ENCODE peak calls at places on chromosomes 13 and 19, in five cellular contexts. One of them, this sample, is unnamed.

GRCh38 chr13:93875527-93875926 is 604.0 kb downstream of the DCT start:
- DNase-seq in hepatic stellate cell: no peak
- DNase-seq in B cell: no peak
- DNase-seq in GDM1: no peak
- DNase-seq in posterior cingulate gyrus: no peak
- DNase-seq in this sample: no peak

GRCh38 chr13:111852701-111853100 is 214.2 kb upstream of the SOX1 start:
- DNase-seq in hepatic stellate cell: no peak
- DNase-seq in B cell: no peak
- DNase-seq in GDM1: no peak
- DNase-seq in posterior cingulate gyrus: no peak
- DNase-seq in this sample: peak

GRCh38 chr19:2494447-2495129 is 18.7 kb downstream of the GADD45B start:
- DNase-seq in hepatic stellate cell: peak
- DNase-seq in B cell: peak
- DNase-seq in GDM1: no peak
- DNase-seq in posterior cingulate gyrus: peak
- DNase-seq in this sample: no peak

GRCh38 chr19:485122-485521 is 11.2 kb upstream of the MADCAM1 start:
- DNase-seq in hepatic stellate cell: no peak
- DNase-seq in B cell: no peak
- DNase-seq in GDM1: no peak
- DNase-seq in posterior cingulate gyrus: no peak
- DNase-seq in this sample: peak

GRCh38 chr19:46618670-46619231 is 6.1 kb downstream of the PTGIR start:
- DNase-seq in hepatic stellate cell: no peak
- DNase-seq in B cell: peak
- DNase-seq in GDM1: no peak
- DNase-seq in posterior cingulate gyrus: no peak
- DNase-seq in this sample: peak

GRCh38 chr19:34145741-34146202 is 26.5 kb upstream of the LSM14A start:
- DNase-seq in hepatic stellate cell: peak
- DNase-seq in B cell: peak
- DNase-seq in GDM1: peak
- DNase-seq in posterior cingulate gyrus: peak
- DNase-seq in this sample: peak

GRCh38 chr13:111161601-111162600 is 46.8 kb downstream of the ARHGEF7 start:
- DNase-seq in hepatic stellate cell: no peak
- DNase-seq in B cell: no peak
- DNase-seq in GDM1: no peak
- DNase-seq in posterior cingulate gyrus: no peak
- DNase-seq in this sample: no peak

GRCh38 chr19:45499196-45500180 is 1.2 kb downstream of the PPM1N start:
- DNase-seq in hepatic stellate cell: no peak
- DNase-seq in B cell: peak
- DNase-seq in GDM1: no peak
- DNase-seq in posterior cingulate gyrus: no peak
- DNase-seq in this sample: peak

GRCh38 chr19:55947532-55947931 is at the start of gene NLRP8:
- DNase-seq in hepatic stellate cell: no peak
- DNase-seq in B cell: no peak
- DNase-seq in GDM1: no peak
- DNase-seq in posterior cingulate gyrus: no peak
- DNase-seq in this sample: no peak

GRCh38 chr19:11849264-11849615 is 714 bp downstream of the ZNF439 start:
- DNase-seq in hepatic stellate cell: no peak
- DNase-seq in B cell: no peak
- DNase-seq in GDM1: peak
- DNase-seq in posterior cingulate gyrus: no peak
- DNase-seq in this sample: peak

GRCh38 chr19:632228-633067 is 889 bp downstream of the POLRMT start:
- DNase-seq in hepatic stellate cell: peak
- DNase-seq in B cell: no peak
- DNase-seq in GDM1: no peak
- DNase-seq in posterior cingulate gyrus: no peak
- DNase-seq in this sample: no peak

GRCh38 chr13:73954808-73955207 is 179.4 kb downstream of the KLF12 start:
- DNase-seq in hepatic stellate cell: no peak
- DNase-seq in B cell: no peak
- DNase-seq in GDM1: no peak
- DNase-seq in posterior cingulate gyrus: no peak
- DNase-seq in this sample: no peak

GRCh38 chr19:16104722-16105121 is 7.0 kb upstream of the RAB8A start:
- DNase-seq in hepatic stellate cell: no peak
- DNase-seq in B cell: peak
- DNase-seq in GDM1: no peak
- DNase-seq in posterior cingulate gyrus: no peak
- DNase-seq in this sample: no peak

GRCh38 chr13:41995946-41996345 is 35.0 kb upstream of the VWA8 start:
- DNase-seq in hepatic stellate cell: no peak
- DNase-seq in B cell: no peak
- DNase-seq in GDM1: peak
- DNase-seq in posterior cingulate gyrus: no peak
- DNase-seq in this sample: no peak

GRCh38 chr19:38529610-38530009 is 88.1 kb downstream of the MAP4K1 start:
- DNase-seq in hepatic stellate cell: no peak
- DNase-seq in B cell: no peak
- DNase-seq in GDM1: no peak
- DNase-seq in posterior cingulate gyrus: no peak
- DNase-seq in this sample: peak

GRCh38 chr19:2385053-2385721 is 25.1 kb downstream of the TMPRSS9 start:
- DNase-seq in hepatic stellate cell: peak
- DNase-seq in B cell: no peak
- DNase-seq in GDM1: no peak
- DNase-seq in posterior cingulate gyrus: no peak
- DNase-seq in this sample: peak

GRCh38 chr13:33746867-33747266 is 71.1 kb upstream of the RFC3 start:
- DNase-seq in hepatic stellate cell: no peak
- DNase-seq in B cell: no peak
- DNase-seq in GDM1: no peak
- DNase-seq in posterior cingulate gyrus: no peak
- DNase-seq in this sample: no peak

GRCh38 chr19:3494051-3494450 is 6.4 kb downstream of the DOHH start:
- DNase-seq in hepatic stellate cell: peak
- DNase-seq in B cell: no peak
- DNase-seq in GDM1: no peak
- DNase-seq in posterior cingulate gyrus: peak
- DNase-seq in this sample: no peak

GRCh38 chr13:33743438-33744368 is 74.2 kb upstream of the RFC3 start:
- DNase-seq in hepatic stellate cell: no peak
- DNase-seq in B cell: no peak
- DNase-seq in GDM1: no peak
- DNase-seq in posterior cingulate gyrus: no peak
- DNase-seq in this sample: no peak

GRCh38 chr19:19742773-19743172 is 9.9 kb upstream of the ZNF14 start:
- DNase-seq in hepatic stellate cell: no peak
- DNase-seq in B cell: no peak
- DNase-seq in GDM1: no peak
- DNase-seq in posterior cingulate gyrus: no peak
- DNase-seq in this sample: no peak

GRCh38 chr19:31718041-31718440 is 368.8 kb upstream of the TSHZ3 start:
- DNase-seq in hepatic stellate cell: no peak
- DNase-seq in B cell: no peak
- DNase-seq in GDM1: no peak
- DNase-seq in posterior cingulate gyrus: no peak
- DNase-seq in this sample: no peak

GRCh38 chr13:81133066-81133465 is 792.1 kb upstream of the SPRY2 start:
- DNase-seq in hepatic stellate cell: no peak
- DNase-seq in B cell: no peak
- DNase-seq in GDM1: no peak
- DNase-seq in posterior cingulate gyrus: no peak
- DNase-seq in this sample: no peak

GRCh38 chr13:109228211-109228610 is 558.2 kb downstream of the IRS2 start:
- DNase-seq in hepatic stellate cell: no peak
- DNase-seq in B cell: no peak
- DNase-seq in GDM1: no peak
- DNase-seq in posterior cingulate gyrus: no peak
- DNase-seq in this sample: no peak

GRCh38 chr13:113041821-113042335 is 63.7 kb upstream of the F7 start:
- DNase-seq in hepatic stellate cell: no peak
- DNase-seq in B cell: no peak
- DNase-seq in GDM1: no peak
- DNase-seq in posterior cingulate gyrus: no peak
- DNase-seq in this sample: no peak

GRCh38 chr19:10010247-10010691 is at the start of gene COL5A3:
- DNase-seq in hepatic stellate cell: peak
- DNase-seq in B cell: no peak
- DNase-seq in GDM1: no peak
- DNase-seq in posterior cingulate gyrus: no peak
- DNase-seq in this sample: no peak

GRCh38 chr13:114106991-114107685 is 25.3 kb downstream of the RASA3 start:
- DNase-seq in hepatic stellate cell: no peak
- DNase-seq in B cell: no peak
- DNase-seq in GDM1: no peak
- DNase-seq in posterior cingulate gyrus: no peak
- DNase-seq in this sample: no peak

GRCh38 chr19:18610556-18611326 is 1.9 kb upstream of the TMEM59L start:
- DNase-seq in hepatic stellate cell: no peak
- DNase-seq in B cell: no peak
- DNase-seq in GDM1: no peak
- DNase-seq in posterior cingulate gyrus: no peak
- DNase-seq in this sample: no peak

GRCh38 chr13:99220199-99220931 is 19.7 kb downstream of the UBAC2 start:
- DNase-seq in hepatic stellate cell: no peak
- DNase-seq in B cell: no peak
- DNase-seq in GDM1: no peak
- DNase-seq in posterior cingulate gyrus: no peak
- DNase-seq in this sample: no peak

GRCh38 chr19:3034845-3035541 is 5.9 kb upstream of the TLE2 start:
- DNase-seq in hepatic stellate cell: peak
- DNase-seq in B cell: peak
- DNase-seq in GDM1: peak
- DNase-seq in posterior cingulate gyrus: peak
- DNase-seq in this sample: no peak